ENCODE peak calls at places on chromosomes 4 and X, in four cellular contexts. P is adrenal gland, T is A673, Q is IMR-90. R is an unnamed sample.

GRCh38 chr4:118767109-118767508 is 68.8 kb downstream of the SEC24D start:
- DNase-seq in P (no peak), T (no peak), Q (no peak), R (no peak)

GRCh38 chr4:3269105-3269927 is 20.4 kb downstream of the MSANTD1 start:
- DNase-seq in P (no peak), T (no peak), Q (no peak), R (no peak)

GRCh38 chr4:99564921-99565320 is 1.1 kb upstream of the TRMT10A start:
- DNase-seq in P (no peak), T (no peak), Q (no peak), R (no peak)

GRCh38 chr4:154367659-154368058 is 123.9 kb downstream of the DCHS2 start:
- DNase-seq in P (no peak), T (no peak), Q (no peak), R (no peak)

GRCh38 chrX:119887721-119888425 is 7.8 kb upstream of the AKAP14 start:
- DNase-seq in P (peak; percentile 66), T (peak; percentile 79), Q (peak; percentile 30), R (peak; percentile 84)

GRCh38 chr4:75705198-75705712 is 19.1 kb upstream of the USO1 start:
- DNase-seq in P (no peak), T (no peak), Q (no peak), R (no peak)

GRCh38 chrX:15797707-15798106 is 7.4 kb downstream of the ZRSR2 start:
- DNase-seq in P (no peak), T (no peak), Q (peak; percentile 13), R (no peak)

GRCh38 chr4:1644906-1645657 is 39.0 kb downstream of the FAM53A start:
- DNase-seq in P (no peak), T (no peak), Q (no peak), R (peak; percentile 72)

GRCh38 chr4:57078685-57079521 is 31.3 kb downstream of the IGFBP7 start:
- DNase-seq in P (no peak), T (no peak), Q (no peak), R (no peak)

GRCh38 chr4:67879486-67879885 is 4.3 kb downstream of the TMPRSS11D start:
- DNase-seq in P (no peak), T (no peak), Q (peak; percentile 28), R (no peak)

DNA sequence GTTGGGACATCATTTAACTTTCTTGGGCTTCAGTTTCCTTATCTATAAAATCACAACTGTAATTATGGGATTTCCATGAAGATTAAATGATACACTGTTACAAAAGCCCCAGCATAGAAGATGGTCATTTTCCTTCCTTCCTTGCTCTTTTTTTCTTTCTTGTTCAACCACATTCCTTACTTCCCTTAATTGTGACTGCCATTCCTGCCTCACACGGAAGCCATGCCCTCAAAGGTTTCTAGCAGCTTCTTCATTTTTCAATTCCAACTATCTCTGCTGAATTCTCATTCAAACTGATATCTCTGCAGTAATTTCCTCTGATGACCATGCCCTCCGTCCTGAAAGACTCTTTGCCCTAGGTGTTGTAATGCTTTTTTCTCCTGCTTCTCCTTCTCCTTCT is 311.8 kb downstream of the PPP3CA start:
- DNase-seq in P (no peak), T (no peak), Q (no peak), R (no peak)
- H3K4me3 ChIP-seq in P (no peak overlapping the region), T (no peak overlapping the region), Q (no peak overlapping the region), R (no peak overlapping the region)

DNA sequence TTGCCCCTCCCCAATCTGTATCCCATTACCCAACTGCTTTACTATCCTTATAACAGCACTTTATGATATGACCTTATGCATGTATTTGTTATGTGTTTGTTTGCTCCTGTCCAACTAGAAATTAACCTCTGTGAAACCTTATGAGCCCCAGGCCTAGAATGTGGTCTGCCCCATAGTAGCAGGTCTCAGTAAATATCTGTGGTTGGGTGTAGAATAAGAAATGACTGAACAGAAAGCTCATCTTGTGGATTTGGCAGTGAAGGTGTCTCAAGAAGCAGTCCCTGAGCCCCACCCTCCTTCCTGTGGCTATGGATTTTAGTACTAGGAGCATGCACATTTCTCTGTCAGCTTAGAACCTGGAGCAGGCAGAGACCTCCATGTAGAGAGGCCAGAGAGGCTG is 229.0 kb upstream of the LCORL start:
- DNase-seq in P (no peak), T (no peak), Q (no peak), R (no peak)
- H3K9me3 ChIP-seq in P (no peaks in the 10 kb centered on the region), T (no peaks in the 10 kb centered on the region), Q (peaks cover 4% of the 10 kb centered on the region), R (no peaks in the 10 kb centered on the region)

GRCh38 chr4:104425003-104425402 is 69.7 kb downstream of the CXXC4 start:
- DNase-seq in P (no peak), T (peak; percentile 33), Q (no peak), R (peak; percentile 10)
- H3K4me3 ChIP-seq in P (peak overlapping the region; percentile 39), T (peak overlapping the region; percentile 17), Q (no peak overlapping the region), R (peak overlapping the region; percentile 62)

GRCh38 chrX:73847991-73848390 is 285.0 kb downstream of the CHIC1 start:
- DNase-seq in P (no peak), T (no peak), Q (no peak), R (no peak)
- H3K9me3 ChIP-seq in P (no peaks in the 10 kb centered on the region), T (no peaks in the 10 kb centered on the region), Q (no peaks in the 10 kb centered on the region), R (no peaks in the 10 kb centered on the region)

R was measured in BE2C.